ENCODE peak calls at places on chromosomes 6 and 20, in six cellular contexts. R is gastrocnemius medialis, F is RWPE2, M is esophagus squamous epithelium, W is OCI-LY7, E is coronary artery. N is an unnamed sample.
A peak's percentile ranks its signal among the peaks of the same experiment; 100 is the strongest.

GRCh38 chr6:163701761-163702160 is 287.2 kb downstream of the QKI start:
- DNase-seq in R (no peak), F (no peak), M (no peak), W (no peak), E (no peak), N (no peak)

GRCh38 chr6:134739299-134740090 is 210.4 kb downstream of the ALDH8A1 start:
- DNase-seq in R (no peak), F (no peak), M (no peak), W (no peak), E (no peak), N (no peak)

GRCh38 chr6:161476711-161477110 is 202.8 kb upstream of the AGPAT4 start:
- DNase-seq in R (no peak), F (no peak), M (no peak), W (no peak), E (no peak), N (no peak)

GRCh38 chr20:44830523-44830922 is 20.2 kb upstream of the RIMS4 start:
- DNase-seq in R (no peak), F (no peak), M (no peak), W (no peak), E (no peak), N (no peak)

GRCh38 chr6:89117285-89118108 is at the start of gene SRSF12:
- DNase-seq in R (no peak), F (no peak), M (no peak), W (no peak), E (no peak), N (no peak)

GRCh38 chr6:147105786-147106185 is 98.4 kb upstream of the STXBP5 start:
- DNase-seq in R (no peak), F (no peak), M (no peak), W (no peak), E (no peak), N (no peak)

GRCh38 chr6:33160728-33161323 is 31.4 kb downstream of the COL11A2 start:
- DNase-seq in R (no peak), F (peak; percentile 37), M (no peak), W (no peak), E (no peak), N (peak; percentile 39)

GRCh38 chr20:39752235-39752876 is 790.2 kb downstream of the DHX35 start:
- DNase-seq in R (no peak), F (no peak), M (no peak), W (no peak), E (no peak), N (no peak)

GRCh38 chr20:9258891-9259290 is 190.0 kb downstream of the PLCB4 start:
- DNase-seq in R (no peak), F (no peak), M (no peak), W (no peak), E (no peak), N (no peak)

GRCh38 chr6:124560836-124561585 is 401.2 kb upstream of the RNF217 start:
- DNase-seq in R (no peak), F (no peak), M (no peak), W (no peak), E (no peak), N (no peak)

GRCh38 chr6:44452725-44453124 is 65.2 kb downstream of the CDC5L start:
- DNase-seq in R (no peak), F (no peak), M (no peak), W (no peak), E (no peak), N (peak; percentile 75)

GRCh38 chr6:149140137-149140909 is 177.2 kb upstream of the TAB2 start:
- DNase-seq in R (no peak), F (no peak), M (no peak), W (no peak), E (no peak), N (no peak)

GRCh38 chr6:44373051-44373450 is 14.5 kb upstream of the CDC5L start:
- DNase-seq in R (no peak), F (no peak), M (no peak), W (no peak), E (no peak), N (no peak)

GRCh38 chr6:45477278-45477677 is 99.5 kb upstream of the SUPT3H start:
- DNase-seq in R (no peak), F (no peak), M (no peak), W (no peak), E (no peak), N (peak; percentile 50)

GRCh38 chr6:53300656-53301551 is 47.8 kb downstream of the ELOVL5 start:
- DNase-seq in R (no peak), F (no peak), M (no peak), W (no peak), E (no peak), N (no peak)

GRCh38 chr6:34671801-34672656 is 24.5 kb downstream of the ILRUN start:
- DNase-seq in R (no peak), F (no peak), M (no peak), W (peak; percentile 74), E (no peak), N (no peak)
- H3K27ac ChIP-seq in R (peak overlapping the region; percentile 48), F (peak overlapping the region; percentile 59), M (peak overlapping the region; percentile 74), W (peak overlapping the region; percentile 99), E (no peak overlapping the region), N (peak overlapping the region; percentile 79)

GRCh38 chr6:16762547-16763477 is 1.6 kb upstream of the ATXN1 start:
- DNase-seq in R (peak; percentile 43), F (peak; percentile 85), M (no peak), W (peak; percentile 16), E (no peak), N (no peak)

GRCh38 chr6:16761469-16762264 is 407 bp upstream of the ATXN1 start:
- DNase-seq in R (peak; percentile 85), F (peak; percentile 91), M (peak; percentile 65), W (no peak), E (peak; percentile 95), N (no peak)

GRCh38 chr6:16764188-16764950 is 3.1 kb upstream of the ATXN1 start:
- DNase-seq in R (no peak), F (no peak), M (no peak), W (no peak), E (no peak), N (no peak)

GRCh38 chr6:16760536-16761468 is at the start of gene ATXN1:
- DNase-seq in R (peak; percentile 35), F (no peak), M (no peak), W (no peak), E (peak; percentile 83), N (no peak)

GRCh38 chr6:16762265-16762546 is 946 bp upstream of the ATXN1 start:
- DNase-seq in R (no peak), F (no peak), M (no peak), W (no peak), E (no peak), N (no peak)
- H3K27ac ChIP-seq in R (peak overlapping the region; percentile 99), F (peak overlapping the region; percentile 87), M (peak overlapping the region; percentile 97), W (no peak overlapping the region), E (peak overlapping the region; percentile 97), N (peak overlapping the region; percentile 97)

GRCh38 chr6:125746019-125746414 is 3.4 kb upstream of the HEY2 start:
- DNase-seq in R (no peak), F (no peak), M (no peak), W (no peak), E (no peak), N (no peak)
- H3K27ac ChIP-seq in R (peak overlapping the region; percentile 99), F (no peak overlapping the region), M (peak overlapping the region; percentile 85), W (no peak overlapping the region), E (peak overlapping the region; percentile 98), N (no peak overlapping the region)

GRCh38 chr6:125802383-125802782 is 11.6 kb downstream of the NCOA7 start:
- DNase-seq in R (no peak), F (no peak), M (no peak), W (no peak), E (no peak), N (no peak)
- H3K27ac ChIP-seq in R (no peak overlapping the region), F (no peak overlapping the region), M (no peak overlapping the region), W (peak overlapping the region; percentile 67), E (no peak overlapping the region), N (no peak overlapping the region)

DNA sequence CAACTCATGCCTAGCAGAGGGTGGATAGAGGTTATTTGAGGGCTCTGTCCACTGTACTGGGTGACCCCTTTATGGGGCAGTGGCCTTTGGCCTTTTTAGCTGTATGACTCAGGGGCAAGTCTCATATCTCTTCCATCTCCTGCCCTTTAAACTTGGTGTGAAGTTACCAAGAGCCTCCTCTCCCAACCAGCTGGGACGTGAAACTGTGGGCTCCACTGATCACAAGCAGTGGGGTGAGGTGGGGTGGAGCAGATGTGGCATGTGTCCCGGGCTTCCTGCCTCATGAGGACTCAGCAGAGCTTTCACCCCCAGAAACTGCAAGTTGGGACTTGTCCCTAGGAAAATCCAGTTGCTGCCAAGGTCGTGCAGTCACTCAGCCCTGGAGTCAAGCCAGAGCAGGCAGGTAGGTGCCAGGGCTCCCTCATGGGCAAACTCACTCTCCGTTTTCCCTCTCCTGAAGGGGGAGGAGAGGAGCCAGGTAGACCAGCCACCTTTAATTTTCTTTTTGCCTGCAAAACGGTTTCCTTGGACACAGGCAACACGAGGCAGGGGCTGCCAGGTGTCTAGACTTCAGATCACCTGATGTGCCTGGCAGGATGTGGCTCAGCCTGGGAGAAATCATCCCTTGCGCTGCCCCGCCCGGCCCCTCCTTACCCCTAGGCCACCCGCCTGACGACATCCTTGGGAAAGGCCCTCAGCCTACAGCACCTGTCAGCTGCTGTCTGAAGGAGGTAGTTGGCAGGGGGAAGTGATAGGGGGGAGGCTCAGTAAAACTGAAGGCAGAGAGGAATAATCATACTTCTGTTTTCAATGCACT is 4.0 kb downstream of the CDKN1A start:
- DNase-seq in R (no peak), F (peak; percentile 95), M (no peak), W (peak; percentile 91), E (no peak), N (peak; percentile 94)
- H3K27ac ChIP-seq in R (peak overlapping the region; percentile 100), F (peak overlapping the region; percentile 95), M (peak overlapping the region; percentile 99), W (peak overlapping the region; percentile 69), E (peak overlapping the region; percentile 11), N (peak overlapping the region; percentile 99)

DNA sequence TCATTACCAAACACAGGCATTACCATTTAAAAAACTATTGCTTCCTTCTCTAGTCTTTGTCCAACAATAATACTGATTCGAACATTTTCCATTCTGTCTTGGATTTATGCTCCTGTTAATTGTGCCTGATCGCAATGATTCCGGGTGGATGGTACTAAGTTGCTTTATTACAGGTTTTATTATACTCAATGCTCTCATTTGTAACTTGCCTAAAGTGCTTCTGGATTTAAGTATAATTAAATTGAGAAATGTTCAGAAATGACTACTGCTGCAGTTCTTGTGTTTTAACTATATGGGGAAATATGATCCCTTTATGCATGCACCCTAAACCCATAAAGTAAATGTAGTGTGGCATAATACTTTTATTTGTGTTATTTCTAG is 7.2 kb downstream of the TFAP2A start:
- DNase-seq in R (no peak), F (no peak), M (no peak), W (no peak), E (no peak), N (no peak)
- H3K27ac ChIP-seq in R (no peak overlapping the region), F (peak overlapping the region; percentile 91), M (peak overlapping the region; percentile 98), W (no peak overlapping the region), E (no peak overlapping the region), N (peak overlapping the region; percentile 97)

DNA sequence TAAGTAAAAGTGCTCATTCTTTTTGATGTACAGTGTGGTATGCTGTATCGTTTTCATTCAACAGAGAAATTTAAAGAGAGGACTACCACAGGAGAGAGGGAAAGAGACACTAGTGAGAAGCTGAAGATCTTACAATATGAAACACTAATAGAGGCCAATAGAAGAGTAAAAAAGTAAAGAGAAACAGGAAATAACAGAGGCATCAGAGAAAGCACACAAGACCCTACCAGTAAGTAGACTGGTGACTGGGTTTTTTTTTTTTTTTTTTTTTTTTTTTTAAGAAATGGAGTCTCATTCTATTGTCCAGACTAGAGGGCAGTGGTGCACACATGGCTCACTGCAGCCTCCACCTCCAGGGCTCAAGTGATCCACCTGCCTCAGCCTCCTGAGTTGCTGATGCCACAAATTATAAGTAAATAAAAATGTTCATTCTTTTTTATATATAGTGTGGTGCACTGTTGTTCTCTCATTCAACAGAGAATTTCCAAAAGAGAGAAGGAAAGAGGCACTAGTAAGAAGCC is 18.8 kb downstream of the ELOVL4 start:
- DNase-seq in R (no peak), F (no peak), M (no peak), W (no peak), E (no peak), N (no peak)
- H3K27ac ChIP-seq in R (no peak overlapping the region), F (no peak overlapping the region), M (no peak overlapping the region), W (no peak overlapping the region), E (no peak overlapping the region), N (no peak overlapping the region)

N was measured in epithelial cell of prostate.